ENCODE peak calls at places on chromosomes 11 and 22, in ten cellular contexts. Z is KBM-7; S is AG08395; W is NCI-H1694; R is pons; D is CD4-positive, alpha-beta T cell; V is SW 1271; T is NCI-H2029; N is amygdala; A is hepatic stellate cell. B is an unnamed sample.

GRCh38 chr22:38479096-38479840 is 11.4 kb downstream of the KDELR3 start:
- DNase-seq in A (no peak), W (no peak), R (no peak), S (no peak), T (no peak), D (no peak), N (no peak), Z (no peak), V (no peak), B (no peak)

GRCh38 chr22:44357962-44358553 is 45.3 kb upstream of the SHISAL1 start:
- DNase-seq in Z (no peak), R (no peak), W (peak; percentile 41), D (no peak), A (peak; percentile 82), T (no peak), V (no peak), S (peak; percentile 19), N (no peak), B (no peak)

GRCh38 chr22:37544955-37545702 is 15.2 kb upstream of the CDC42EP1 start:
- DNase-seq in A (peak; percentile 73), V (peak; percentile 14), T (peak; percentile 4), N (no peak), D (peak; percentile 25), W (peak; percentile 32), R (peak; percentile 50), S (peak; percentile 70), Z (peak; percentile 64), B (peak; percentile 78)

GRCh38 chr11:62732830-62733229 is 4.5 kb downstream of the TTC9C start:
- DNase-seq in Z (peak; percentile 77), R (peak; percentile 62), D (no peak), W (peak; percentile 16), A (no peak), N (no peak), S (no peak), V (peak; percentile 14), T (no peak), B (no peak)

GRCh38 chr22:20141186-20142077 is 9.4 kb downstream of the CCDC188 start:
- DNase-seq in N (no peak), A (peak; percentile 76), D (no peak), R (no peak), V (peak; percentile 23), W (no peak), Z (no peak), T (no peak), S (peak; percentile 53), B (no peak)

GRCh38 chr11:119236891-119237290 is 30.8 kb downstream of the CBL start:
- DNase-seq in Z (no peak), N (no peak), W (no peak), R (no peak), D (no peak), A (peak; percentile 27), T (no peak), S (peak; percentile 5), V (no peak), B (peak; percentile 26)

GRCh38 chr22:45976351-45977002 is 485 bp downstream of the WNT7B start:
- DNase-seq in T (no peak), N (no peak), W (no peak), Z (no peak), S (no peak), R (no peak), D (no peak), V (no peak), A (no peak), B (no peak)

GRCh38 chr11:70712471-70712870 is 314.1 kb downstream of the CTTN start:
- DNase-seq in T (no peak), W (no peak), R (no peak), A (no peak), S (no peak), V (no peak), D (no peak), Z (no peak), N (no peak), B (no peak)

GRCh38 chr11:75350743-75351540 is 519 bp downstream of the ARRB1 start:
- DNase-seq in N (no peak), S (no peak), W (no peak), Z (peak; percentile 71), V (no peak), A (peak; percentile 50), R (no peak), D (peak; percentile 30), T (no peak), B (no peak)

GRCh38 chr11:1741741-1742140 is 8.7 kb downstream of the IFITM10 start:
- DNase-seq in Z (no peak), N (no peak), A (no peak), W (no peak), S (no peak), V (no peak), R (no peak), T (no peak), D (no peak), B (no peak)

GRCh38 chr11:83020942-83021779 is 50.5 kb downstream of the RAB30 start:
- DNase-seq in N (no peak), T (no peak), W (no peak), D (no peak), R (no peak), A (no peak), S (no peak), Z (no peak), V (no peak), B (no peak)

GRCh38 chr22:23034621-23035556 is 35.4 kb upstream of the GNAZ start:
- DNase-seq in V (no peak), Z (no peak), W (no peak), D (no peak), A (no peak), S (no peak), T (no peak), R (no peak), N (no peak), B (no peak)

GRCh38 chr11:123103326-123103980 is 41.5 kb upstream of the HSPA8 start:
- DNase-seq in Z (peak; percentile 65), S (peak; percentile 72), T (peak; percentile 68), W (peak; percentile 88), A (peak; percentile 68), R (peak; percentile 87), V (peak; percentile 73), D (peak; percentile 17), N (peak; percentile 43), B (peak; percentile 36)

GRCh38 chr11:21628641-21629040 is 564.2 kb upstream of the ANO5 start:
- DNase-seq in T (no peak), D (no peak), S (no peak), A (no peak), R (no peak), V (no peak), N (no peak), Z (no peak), W (no peak), B (no peak)

GRCh38 chr11:86678823-86679222 is 6.4 kb upstream of the ME3 start:
- DNase-seq in Z (no peak), N (no peak), W (no peak), V (no peak), S (no peak), R (no peak), D (no peak), A (no peak), T (no peak), B (no peak)

GRCh38 chr11:46666516-46666915 is 33.9 kb downstream of the ARHGAP1 start:
- DNase-seq in W (no peak), N (no peak), V (no peak), A (no peak), R (no peak), S (no peak), D (no peak), Z (no peak), T (no peak), B (no peak)

GRCh38 chr11:73392108-73393010 is 16.2 kb downstream of the RELT start:
- DNase-seq in R (no peak), W (no peak), V (no peak), Z (no peak), S (no peak), D (no peak), A (no peak), T (no peak), N (no peak), B (no peak)

B was measured in foreskin keratinocyte.